ENCODE peak calls at places on chromosomes 11 and 22, in five cellular contexts. N, A, B, U and X are unnamed samples.

GRCh38 chr11:67666676-67667489 is 7.5 kb downstream of the ALDH3B2 start:
- DNase-seq in B (no peak), A (no peak), N (no peak), U (no peak), X (no peak)

GRCh38 chr11:125281831-125282595 is 117.5 kb downstream of the PKNOX2 start:
- DNase-seq in A (peak), N (no peak), U (no peak), B (no peak), X (no peak)

GRCh38 chr11:67240575-67241389 is 25.5 kb upstream of the GRK2 start:
- DNase-seq in U (no peak), N (peak), B (peak), A (peak), X (peak)

GRCh38 chr11:119338318-119338890 is 2.3 kb downstream of the C1QTNF5 start:
- DNase-seq in N (peak), B (peak), A (peak), U (no peak), X (peak)

GRCh38 chr22:45958971-45959370 is 18.0 kb downstream of the WNT7B start:
- DNase-seq in U (no peak), N (no peak), B (no peak), A (no peak), X (no peak)

GRCh38 chr22:25759825-25760231 is 17.8 kb downstream of the MYO18B start:
- DNase-seq in N (no peak), B (peak), U (no peak), A (peak), X (no peak)

GRCh38 chr11:17403977-17404759 is 15.7 kb upstream of the KCNJ11 start:
- DNase-seq in A (peak), B (no peak), U (no peak), N (no peak), X (no peak)

GRCh38 chr11:20005747-20006146 is 154.5 kb downstream of the DBX1 start:
- DNase-seq in N (no peak), B (no peak), U (no peak), A (no peak), X (no peak)

GRCh38 chr11:33557201-33557600 is 143.4 kb downstream of the C11orf91 start:
- DNase-seq in U (no peak), N (no peak), B (no peak), A (peak), X (no peak)

GRCh38 chr11:134049303-134049702 is 19.6 kb upstream of the JAM3 start:
- DNase-seq in U (no peak), A (no peak), B (no peak), N (no peak), X (no peak)

GRCh38 chr22:44676441-44677298 is 25.3 kb upstream of the PRR5 start:
- DNase-seq in U (no peak), A (no peak), N (no peak), B (no peak), X (no peak)

GRCh38 chr11:63905179-63905578 is 11.8 kb downstream of the RCOR2 start:
- DNase-seq in U (no peak), B (no peak), N (no peak), A (no peak), X (no peak)

GRCh38 chr11:1691878-1692707 is 4.9 kb upstream of the KRTAP5-6 start:
- DNase-seq in U (no peak), N (no peak), B (no peak), A (no peak), X (no peak)

GRCh38 chr11:128323381-128323780 is 264.0 kb downstream of the ETS1 start:
- DNase-seq in U (no peak), A (no peak), B (no peak), N (peak), X (no peak)